ENCODE peak calls at places on chromosome 20, in ten cellular contexts. Q is spleen, B is sigmoid colon, H is heart left ventricle, P is endothelial cell of umbilical vein, Z is uterus, W is ovary, D is prostate gland, V is esophagus muscularis mucosa, S is suprapubic skin. C is an unnamed sample.

GRCh38 chr20:46285740-46286139 is 22.6 kb downstream of the CDH22 start:
- DNase-seq in D (no peak), B (no peak), V (no peak), Z (no peak), Q (no peak), S (no peak), W (no peak), P (no peak), H (no peak), C (no peak)

GRCh38 chr20:22438926-22439325 is 145.4 kb downstream of the FOXA2 start:
- DNase-seq in D (no peak), P (no peak), W (no peak), S (no peak), B (no peak), Q (no peak), V (no peak), H (no peak), Z (no peak), C (no peak)

GRCh38 chr20:18224968-18225568 is 63.3 kb upstream of the ZNF133 start:
- DNase-seq in Q (no peak), H (no peak), Z (no peak), S (no peak), D (peak; percentile 26), W (peak; percentile 19), B (no peak), V (no peak), P (peak; percentile 83), C (peak; percentile 82)

GRCh38 chr20:19761853-19762252 is 3.8 kb downstream of the RIN2 start:
- DNase-seq in B (no peak), S (peak; percentile 24), D (no peak), H (no peak), P (no peak), W (no peak), Q (no peak), V (no peak), Z (no peak), C (peak; percentile 79)

GRCh38 chr20:8309638-8310037 is 177.6 kb downstream of the PLCB1 start:
- DNase-seq in W (no peak), S (no peak), P (no peak), Q (no peak), B (no peak), D (no peak), H (no peak), Z (no peak), V (no peak), C (no peak)

GRCh38 chr20:44643596-44644383 is 7.7 kb downstream of the ADA start:
- DNase-seq in P (peak; percentile 99), D (no peak), B (peak; percentile 83), V (no peak), S (no peak), H (peak; percentile 75), Z (peak; percentile 66), W (no peak), Q (peak; percentile 84), C (peak; percentile 34)

GRCh38 chr20:59141818-59142581 is 21.6 kb upstream of the ZNF831 start:
- DNase-seq in Z (no peak), B (no peak), S (peak; percentile 16), D (no peak), H (no peak), W (no peak), Q (no peak), V (no peak), P (no peak), C (peak; percentile 30)

GRCh38 chr20:22333885-22334545 is 250.4 kb downstream of the FOXA2 start:
- DNase-seq in H (no peak), P (peak; percentile 62), Z (no peak), B (no peak), S (no peak), D (peak; percentile 42), Q (no peak), V (no peak), W (peak; percentile 27), C (peak; percentile 66)

GRCh38 chr20:25320035-25320800 is 70.4 kb downstream of the ABHD12 start:
- DNase-seq in V (no peak), Q (peak; percentile 47), W (no peak), Z (no peak), P (no peak), B (peak; percentile 48), H (peak; percentile 10), S (no peak), D (no peak), C (peak; percentile 0)

GRCh38 chr20:59446361-59446760 is 145.9 kb downstream of the EDN3 start:
- DNase-seq in H (no peak), Z (no peak), P (no peak), W (no peak), B (no peak), V (no peak), S (no peak), Q (no peak), D (no peak), C (no peak)

GRCh38 chr20:43187476-43188233 is 2.1 kb downstream of the PTPRT start:
- DNase-seq in P (peak; percentile 58), Q (peak; percentile 85), W (peak; percentile 70), H (peak; percentile 65), V (peak; percentile 95), Z (no peak), D (peak; percentile 51), B (peak; percentile 78), S (peak; percentile 91), C (peak; percentile 43)

GRCh38 chr20:2010533-2010932 is 16.7 kb upstream of the PDYN start:
- DNase-seq in H (no peak), P (no peak), Q (no peak), B (no peak), S (no peak), W (no peak), V (no peak), Z (no peak), D (no peak), C (no peak)

GRCh38 chr20:19920388-19921138 is 96.6 kb upstream of the NAA20 start:
- DNase-seq in S (no peak), Z (no peak), P (no peak), W (no peak), Q (no peak), H (no peak), B (no peak), V (no peak), D (no peak), C (no peak)

GRCh38 chr20:60250251-60250650 is 292.0 kb downstream of the CDH26 start:
- DNase-seq in H (no peak), P (no peak), Q (no peak), W (no peak), Z (no peak), D (no peak), V (no peak), B (no peak), S (no peak), C (no peak)

GRCh38 chr20:58868795-58869194 is 16.3 kb downstream of the GNAS start:
- DNase-seq in D (no peak), P (no peak), H (no peak), S (no peak), Z (no peak), Q (no peak), B (no peak), W (peak; percentile 33), V (no peak), C (peak; percentile 81)

GRCh38 chr20:32516985-32517873 is 67.9 kb downstream of the NOL4L start:
- DNase-seq in D (no peak), Z (no peak), W (no peak), P (peak; percentile 63), S (no peak), V (no peak), H (peak; percentile 48), Q (no peak), B (no peak), C (no peak)

GRCh38 chr20:56624786-56625681 is 4.1 kb upstream of the TFAP2C start:
- DNase-seq in Z (no peak), P (no peak), H (no peak), D (no peak), Q (no peak), B (no peak), S (no peak), W (no peak), V (no peak), C (no peak)

GRCh38 chr20:23624307-23624706 is 13.4 kb downstream of the CST3 start:
- DNase-seq in W (no peak), V (no peak), D (no peak), S (no peak), H (no peak), Z (peak; percentile 63), B (no peak), P (no peak), Q (no peak), C (no peak)
- TF ChIP-seq POLR2A in W (no peak), V (no peak), D (no peak), S (no peak), H (no peak), Z (no peak), B (no peak), P (no peak), Q (no peak), C (no peak)

GRCh38 chr20:37354210-37355195 is 8.6 kb downstream of the SRC start:
- DNase-seq in Q (peak; percentile 47), H (no peak), B (peak; percentile 63), P (no peak), D (no peak), W (no peak), S (peak; percentile 72), V (no peak), Z (no peak), C (no peak)
- H3K4me1 ChIP-seq in Q (peaks cover 28% of the 10 kb centered on the region), H (peaks cover 6% of the 10 kb centered on the region), B (peaks cover 91% of the 10 kb centered on the region), P (no peaks in the 10 kb centered on the region), D (peaks cover 30% of the 10 kb centered on the region), W (peaks cover 13% of the 10 kb centered on the region), S (peaks cover 54% of the 10 kb centered on the region), V (peaks cover 65% of the 10 kb centered on the region), Z (no peaks in the 10 kb centered on the region), C (peaks cover 9% of the 10 kb centered on the region)

GRCh38 chr20:34512955-34513419 is 3.2 kb upstream of the DYNLRB1 start:
- DNase-seq in V (no peak), B (no peak), S (no peak), D (no peak), P (no peak), H (no peak), Q (no peak), W (no peak), Z (no peak), C (no peak)
- TF ChIP-seq POLR2A in V (no peak), B (no peak), S (no peak), D (no peak), P (no peak), H (no peak), Q (no peak), W (no peak), Z (no peak), C (no peak)

DNA sequence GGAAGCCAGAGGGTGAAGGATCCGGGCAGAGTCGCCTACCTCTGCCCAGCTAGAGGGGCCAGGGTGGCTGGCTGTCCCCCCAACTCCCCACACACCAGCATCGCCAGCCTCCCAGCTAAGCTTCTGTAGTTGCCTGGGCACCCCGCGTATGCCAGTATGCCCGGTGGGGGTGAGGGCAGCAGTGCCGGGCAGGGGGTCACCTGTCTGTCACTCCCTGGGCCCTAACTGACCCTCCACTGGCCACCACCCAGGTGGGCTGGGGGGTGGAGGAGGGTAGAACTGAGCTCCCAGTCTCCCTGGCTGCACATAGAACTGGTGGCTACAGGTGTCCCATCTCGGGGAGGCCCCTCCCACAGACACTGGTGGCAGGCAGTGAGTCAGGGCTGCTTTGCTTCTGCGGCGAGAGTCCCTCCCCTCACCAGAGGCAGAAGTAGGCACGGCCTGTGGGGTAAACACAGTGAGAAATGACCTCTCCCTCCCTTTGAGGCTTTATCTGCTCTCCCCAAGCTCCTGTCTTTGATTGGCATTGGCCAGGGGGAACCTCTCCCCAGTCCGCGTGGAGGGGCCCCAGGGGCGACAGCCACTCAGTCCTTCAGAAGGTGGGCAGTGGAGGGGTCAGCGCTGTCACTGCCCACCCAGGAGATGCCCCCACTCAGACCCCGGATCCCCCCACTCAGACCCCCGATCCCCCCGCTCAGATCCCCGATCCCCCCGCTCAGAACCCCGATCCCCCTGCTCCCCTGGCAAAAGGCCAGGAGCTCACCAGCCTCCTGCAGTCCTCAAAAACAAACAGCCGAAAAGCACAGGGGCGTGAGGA is 2.5 kb downstream of the NTSR1 start:
- DNase-seq in D (no peak), B (peak; percentile 89), Q (no peak), P (no peak), Z (no peak), W (no peak), S (no peak), V (no peak), H (no peak), C (no peak)
- H3K4me1 ChIP-seq in D (no peaks in the 10 kb centered on the region), B (peaks cover 61% of the 10 kb centered on the region), Q (peaks cover 18% of the 10 kb centered on the region), P (no peaks in the 10 kb centered on the region), Z (no peaks in the 10 kb centered on the region), W (no peaks in the 10 kb centered on the region), S (peaks cover 12% of the 10 kb centered on the region), V (peaks cover 44% of the 10 kb centered on the region), H (no peaks in the 10 kb centered on the region), C (no peaks in the 10 kb centered on the region)

C was measured in thyroid gland.